ENCODE peak calls at places on chromosomes 7 and 10, in seven cellular contexts. U is tibial nerve; N is K562; O is heart left ventricle; Y is OCI-LY7; L is substantia nigra; D is CD8-positive, alpha-beta T cell. H is an unnamed sample.

GRCh38 chr10:122147731-122148130 is 123.4 kb upstream of the BTBD16 start:
- DNase-seq in N (no peak), L (no peak), Y (no peak), D (no peak), O (no peak), U (no peak), H (no peak)

GRCh38 chr10:64196638-64197315 is 675.6 kb downstream of the REEP3 start:
- DNase-seq in L (no peak), O (no peak), Y (no peak), N (no peak), U (no peak), D (no peak), H (no peak)

GRCh38 chr10:30671011-30671616 is 41.6 kb upstream of the LYZL2 start:
- DNase-seq in N (peak; percentile 49), U (peak; percentile 15), D (no peak), Y (peak; percentile 66), O (peak; percentile 26), L (no peak), H (no peak)

GRCh38 chr10:58952747-58953466 is 223.5 kb upstream of the PHYHIPL start:
- DNase-seq in Y (peak; percentile 31), N (peak; percentile 46), U (peak; percentile 91), D (no peak), O (peak; percentile 36), L (no peak), H (peak; percentile 49)

GRCh38 chr7:130560972-130561371 is 69.1 kb downstream of the MEST start:
- DNase-seq in U (no peak), N (peak; percentile 43), D (no peak), Y (peak; percentile 66), O (no peak), L (no peak), H (no peak)

GRCh38 chr10:84335516-84335915 is 7.1 kb downstream of the CCSER2 start:
- DNase-seq in N (no peak), L (no peak), D (no peak), U (no peak), O (no peak), Y (no peak), H (no peak)

GRCh38 chr7:125450749-125451148 is 521.1 kb upstream of the POT1 start:
- DNase-seq in N (no peak), L (no peak), Y (no peak), U (no peak), O (no peak), D (no peak), H (no peak)

GRCh38 chr7:116772423-116772852 is 89.9 kb upstream of the CAPZA2 start:
- DNase-seq in D (no peak), N (no peak), L (no peak), Y (no peak), U (no peak), O (no peak), H (no peak)

GRCh38 chr7:128931965-128932861 is 5.5 kb upstream of the IRF5 start:
- DNase-seq in L (no peak), D (no peak), Y (no peak), N (no peak), U (no peak), O (no peak), H (no peak)

GRCh38 chr10:93751832-93752231 is 5.9 kb upstream of the LGI1 start:
- DNase-seq in L (no peak), D (no peak), O (no peak), U (no peak), Y (peak; percentile 26), N (peak; percentile 40), H (no peak)

GRCh38 chr10:93579089-93579488 is 12.6 kb downstream of the FFAR4 start:
- DNase-seq in O (no peak), U (no peak), Y (no peak), D (no peak), L (no peak), N (no peak), H (no peak)

GRCh38 chr7:77416621-77417371 is 647 bp upstream of the GSAP start:
- DNase-seq in D (no peak), N (no peak), L (no peak), U (no peak), Y (no peak), O (no peak), H (no peak)

GRCh38 chr7:100170111-100170897 is 1.9 kb upstream of the GAL3ST4 start:
- DNase-seq in O (no peak), D (no peak), U (no peak), Y (no peak), N (no peak), L (no peak), H (no peak)

GRCh38 chr7:150668472-150668911 is 17.0 kb upstream of the GIMAP2 start:
- DNase-seq in Y (no peak), U (no peak), O (no peak), L (no peak), N (no peak), D (peak; percentile 79), H (no peak)

GRCh38 chr7:156993925-156994235 is 16.6 kb downstream of the MNX1 start:
- DNase-seq in Y (no peak), U (no peak), O (no peak), N (no peak), L (no peak), D (no peak), H (no peak)

GRCh38 chr7:43879477-43879876 is 10.2 kb upstream of the MRPS24 start:
- DNase-seq in U (no peak), N (no peak), D (no peak), O (no peak), L (no peak), Y (no peak), H (no peak)

GRCh38 chr7:1681581-1681980 is 11.5 kb downstream of the ELFN1 start:
- DNase-seq in O (no peak), D (peak; percentile 25), U (no peak), Y (peak; percentile 62), N (no peak), L (no peak), H (no peak)

GRCh38 chr10:27242951-27243551 is 2.5 kb upstream of the ACBD5 start:
- DNase-seq in L (peak; percentile 33), O (peak; percentile 70), U (peak; percentile 56), D (peak; percentile 72), N (no peak), Y (peak; percentile 85), H (peak; percentile 61)

GRCh38 chr10:60464659-60465058 is 75.0 kb upstream of the ANK3 start:
- DNase-seq in U (no peak), O (no peak), N (no peak), Y (no peak), D (no peak), L (no peak), H (no peak)

GRCh38 chr7:79199266-79199665 is 254.2 kb downstream of the MAGI2 start:
- DNase-seq in L (no peak), U (no peak), D (no peak), O (no peak), N (no peak), Y (no peak), H (no peak)

GRCh38 chr10:679556-679955 is 9.9 kb downstream of the DIP2C start:
- DNase-seq in U (no peak), Y (no peak), O (no peak), L (no peak), D (no peak), N (no peak), H (no peak)

GRCh38 chr10:681670-682318 is 7.7 kb downstream of the DIP2C start:
- DNase-seq in L (no peak), O (no peak), D (no peak), Y (no peak), N (no peak), U (no peak), H (no peak)

GRCh38 chr10:682931-683447 is 6.5 kb downstream of the DIP2C start:
- DNase-seq in L (no peak), D (no peak), O (no peak), N (no peak), U (no peak), Y (no peak), H (no peak)

GRCh38 chr10:680146-680545 is 9.3 kb downstream of the DIP2C start:
- DNase-seq in U (no peak), N (no peak), O (peak; percentile 49), D (no peak), L (no peak), Y (no peak), H (no peak)

GRCh38 chr10:680745-681144 is 8.7 kb downstream of the DIP2C start:
- DNase-seq in O (no peak), D (no peak), Y (no peak), L (no peak), N (no peak), U (no peak), H (no peak)
- H3K27ac ChIP-seq in O (peak overlapping the region; percentile 68), D (no peak overlapping the region), Y (no peak overlapping the region), L (peak overlapping the region; percentile 74), N (no peak overlapping the region), U (no peak overlapping the region), H (no peak overlapping the region)

DNA sequence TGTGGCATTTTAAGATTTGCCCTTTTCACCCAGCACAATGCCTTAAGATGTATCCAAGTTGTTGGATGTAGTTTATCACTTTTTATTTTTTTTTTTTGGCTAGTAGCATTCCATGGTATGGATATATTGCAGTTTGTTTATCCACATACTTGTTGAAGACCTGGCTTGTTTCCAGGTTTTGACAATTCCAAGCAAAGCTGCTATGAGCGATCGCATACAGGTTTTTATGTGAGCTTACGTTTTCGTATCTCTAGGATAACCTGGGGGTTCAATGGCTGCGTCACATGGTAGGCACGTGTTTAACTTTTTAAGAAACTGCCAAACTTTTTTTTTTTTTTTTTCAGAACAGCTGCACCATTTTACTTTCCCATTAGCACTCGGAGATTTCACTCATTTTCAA is 32.2 kb downstream of the BAIAP2L1 start:
- DNase-seq in L (no peak), N (no peak), Y (no peak), O (no peak), U (no peak), D (no peak), H (no peak)
- H3K27ac ChIP-seq in L (no peak overlapping the region), N (no peak overlapping the region), Y (no peak overlapping the region), O (peak overlapping the region; percentile 74), U (no peak overlapping the region), D (no peak overlapping the region), H (no peak overlapping the region)

DNA sequence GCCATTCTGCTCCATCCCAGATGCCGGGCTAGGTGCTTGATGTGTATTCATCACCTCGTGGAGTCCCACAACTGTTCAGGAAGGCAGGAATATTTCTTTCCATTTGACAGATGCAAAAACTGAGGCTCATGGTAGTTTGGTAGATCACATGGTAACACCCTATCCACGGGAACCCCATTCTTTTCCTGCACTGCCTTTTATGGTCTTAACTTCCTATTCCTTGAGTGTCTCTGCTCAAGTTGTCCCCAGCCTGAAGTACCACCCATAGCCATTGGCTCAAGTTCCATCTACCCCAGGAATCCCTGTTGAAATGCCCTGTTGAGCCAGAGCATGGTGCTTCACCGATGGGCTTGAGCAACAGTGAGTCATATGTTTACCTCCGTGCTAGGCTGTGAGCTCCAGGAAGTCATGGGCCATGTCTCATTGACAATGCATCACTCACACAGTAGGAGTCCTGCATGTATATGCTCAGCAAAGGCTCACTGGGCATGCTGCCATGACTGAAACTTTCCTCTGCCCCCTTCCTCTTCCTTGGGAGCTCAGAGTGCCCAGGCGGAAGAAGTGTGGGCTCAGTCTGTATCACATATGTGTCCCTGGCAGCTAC is 71.7 kb upstream of the ADAM12 start:
- DNase-seq in N (no peak), U (no peak), D (no peak), Y (no peak), L (no peak), O (no peak), H (no peak)
- H3K27ac ChIP-seq in N (no peak overlapping the region), U (no peak overlapping the region), D (no peak overlapping the region), Y (no peak overlapping the region), L (no peak overlapping the region), O (no peak overlapping the region), H (no peak overlapping the region)

DNA sequence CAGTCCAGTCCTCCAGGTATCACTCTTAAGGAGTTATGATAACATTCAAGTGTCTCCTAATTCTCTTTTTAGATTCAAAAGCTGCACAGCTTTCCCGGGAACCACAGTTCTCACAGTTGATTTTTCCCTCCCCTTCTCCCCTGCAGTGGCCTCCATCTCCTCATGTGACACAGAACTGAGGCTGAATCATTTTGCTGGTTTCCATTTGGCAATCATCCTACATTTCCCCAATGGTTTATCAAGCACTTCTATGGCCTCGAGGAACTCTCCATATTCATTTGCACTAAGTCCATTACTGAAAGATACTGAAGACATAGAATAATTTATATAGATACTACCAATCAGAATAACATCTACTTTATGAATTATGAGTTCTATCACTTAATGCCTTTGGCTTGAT is 484.9 kb downstream of the GPAM start:
- DNase-seq in L (no peak), N (no peak), O (no peak), D (no peak), U (no peak), Y (no peak), H (no peak)
- H3K27ac ChIP-seq in L (no peak overlapping the region), N (no peak overlapping the region), O (no peak overlapping the region), D (no peak overlapping the region), U (no peak overlapping the region), Y (no peak overlapping the region), H (no peak overlapping the region)